ENCODE peak calls at places on chromosomes 5 and 9, in nine cellular contexts. R, Q, E, M, X, G, N, P and B are unnamed samples.

GRCh38 chr5:1419476-1420210 is 25.6 kb downstream of the SLC6A3 start:
- DNase-seq in G (no peak), E (no peak), X (peak), Q (no peak), M (no peak), N (no peak), P (no peak), R (no peak), B (no peak)

GRCh38 chr9:71741841-71742648 is 26.3 kb downstream of the CEMIP2 start:
- DNase-seq in P (no peak), E (no peak), G (no peak), R (no peak), N (peak), M (no peak), X (no peak), Q (no peak), B (no peak)

GRCh38 chr5:27810458-27810857 is 772.1 kb upstream of the CDH9 start:
- DNase-seq in N (no peak), M (peak), Q (peak), G (no peak), P (no peak), E (no peak), X (no peak), R (no peak), B (no peak)

GRCh38 chr9:134340475-134341186 is 14.4 kb downstream of the RXRA start:
- DNase-seq in P (no peak), Q (no peak), M (peak), R (no peak), X (peak), N (no peak), G (no peak), E (no peak), B (no peak)

GRCh38 chr9:91937031-91937430 is 13.0 kb downstream of the ROR2 start:
- DNase-seq in P (no peak), G (no peak), Q (no peak), R (no peak), X (no peak), E (no peak), M (no peak), N (no peak), B (no peak)

GRCh38 chr9:124327488-124327887 is 69.7 kb downstream of the NEK6 start:
- DNase-seq in N (no peak), X (no peak), R (no peak), Q (no peak), P (no peak), E (no peak), G (no peak), M (no peak), B (no peak)

GRCh38 chr5:167639761-167640160 is 651.7 kb upstream of the WWC1 start:
- DNase-seq in R (peak), M (no peak), Q (peak), P (no peak), N (no peak), G (no peak), E (no peak), X (no peak), B (no peak)

GRCh38 chr5:136155769-136156168 is 23.1 kb downstream of the SMAD5 start:
- DNase-seq in E (no peak), N (no peak), X (no peak), Q (peak), R (no peak), P (no peak), M (no peak), G (no peak), B (no peak)

GRCh38 chr9:85524531-85524930 is 217.2 kb downstream of the AGTPBP1 start:
- DNase-seq in X (no peak), Q (no peak), G (no peak), N (no peak), M (no peak), R (no peak), P (no peak), E (no peak), B (no peak)

GRCh38 chr9:108512426-108513173 is 343.2 kb downstream of the ACTL7B start:
- DNase-seq in G (no peak), E (no peak), X (no peak), P (peak), N (no peak), M (no peak), R (no peak), Q (no peak), B (no peak)

GRCh38 chr5:74767579-74767913 is 497 bp downstream of the NSA2 start:
- DNase-seq in M (peak), R (no peak), N (peak), X (no peak), G (peak), E (no peak), P (peak), Q (no peak), B (peak)

GRCh38 chr5:132221781-132222648 is 5.6 kb downstream of the P4HA2 start:
- DNase-seq in R (no peak), E (no peak), M (no peak), P (no peak), G (no peak), X (no peak), N (no peak), Q (peak), B (peak)

GRCh38 chr9:91120200-91120599 is 241.5 kb downstream of the AUH start:
- DNase-seq in G (no peak), R (no peak), X (no peak), P (no peak), E (no peak), Q (no peak), N (no peak), M (no peak), B (peak)

GRCh38 chr9:1535051-1535450 is 480.1 kb upstream of the SMARCA2 start:
- DNase-seq in G (no peak), X (no peak), M (no peak), N (no peak), E (no peak), R (no peak), Q (no peak), P (no peak), B (no peak)

GRCh38 chr5:1745190-1745805 is 54.3 kb downstream of the MRPL36 start:
- DNase-seq in X (peak), E (no peak), M (no peak), Q (no peak), N (no peak), R (no peak), P (no peak), G (no peak), B (no peak)

GRCh38 chr5:116964438-116964837 is 389.8 kb upstream of the SEMA6A start:
- DNase-seq in G (no peak), R (no peak), E (no peak), N (no peak), P (no peak), X (no peak), M (no peak), Q (no peak), B (no peak)

GRCh38 chr9:128190516-128191405 is 611 bp downstream of the CIZ1 start:
- DNase-seq in M (no peak), G (no peak), P (peak), Q (no peak), X (no peak), N (no peak), R (no peak), E (no peak), B (no peak)

GRCh38 chr5:78587775-78588291 is 60.7 kb downstream of the LHFPL2 start:
- DNase-seq in Q (no peak), R (no peak), M (peak), G (no peak), X (no peak), E (no peak), N (no peak), P (no peak), B (peak)

GRCh38 chr5:150801117-150801927 is 22.8 kb downstream of the SMIM3 start:
- DNase-seq in N (peak), Q (peak), X (no peak), E (no peak), M (peak), R (no peak), P (peak), G (no peak), B (no peak)

GRCh38 chr5:157347301-157348048 is 81.6 kb downstream of the CYFIP2 start:
- DNase-seq in E (no peak), Q (no peak), R (no peak), M (no peak), G (no peak), X (no peak), N (no peak), P (peak), B (no peak)

GRCh38 chr9:95373765-95374435 is 56.4 kb upstream of the FANCC start:
- DNase-seq in R (no peak), G (no peak), N (no peak), X (no peak), P (no peak), M (no peak), Q (no peak), E (no peak), B (peak)

GRCh38 chr9:133959171-133959570 is 33.0 kb downstream of the VAV2 start:
- DNase-seq in M (no peak), N (no peak), R (no peak), G (no peak), E (no peak), P (no peak), Q (no peak), X (no peak), B (no peak)

GRCh38 chr9:7489018-7489417 is 310.6 kb downstream of the DMAC1 start:
- DNase-seq in P (no peak), M (no peak), E (no peak), Q (no peak), R (no peak), G (no peak), N (no peak), X (no peak), B (no peak)

GRCh38 chr9:5953743-5954707 is 61.4 kb downstream of the RANBP6 start:
- DNase-seq in P (peak), E (no peak), G (no peak), Q (no peak), X (no peak), N (no peak), M (no peak), R (no peak), B (no peak)

GRCh38 chr5:140546851-140547507 is 483 bp upstream of the EIF4EBP3 start:
- DNase-seq in X (no peak), E (no peak), G (no peak), R (no peak), N (no peak), P (no peak), M (peak), Q (no peak), B (no peak)

GRCh38 chr5:73814234-73814846 is 188.3 kb downstream of the ARHGEF28 start:
- DNase-seq in P (no peak), N (no peak), E (no peak), G (no peak), Q (no peak), X (no peak), R (no peak), M (no peak), B (no peak)

GRCh38 chr9:69963728-69964127 is 79.9 kb upstream of the MAMDC2 start:
- DNase-seq in E (no peak), G (no peak), R (no peak), P (no peak), M (no peak), Q (no peak), X (no peak), N (no peak), B (no peak)

GRCh38 chr5:170498811-170499210 is 5.0 kb upstream of the KCNIP1 start:
- DNase-seq in N (no peak), R (no peak), P (no peak), E (no peak), M (no peak), X (no peak), Q (no peak), G (no peak), B (no peak)

GRCh38 chr9:6564868-6565267 is 80.7 kb downstream of the GLDC start:
- DNase-seq in X (no peak), E (no peak), P (no peak), M (no peak), Q (no peak), N (no peak), R (no peak), G (no peak), B (no peak)

GRCh38 chr9:96638606-96639364 is 16.3 kb downstream of the PRXL2C start:
- DNase-seq in R (no peak), G (no peak), X (no peak), E (no peak), N (no peak), M (no peak), P (no peak), Q (no peak), B (no peak)